ENCODE peak calls at places on chromosomes 3 and 15, in six cellular contexts. P, D, F, M, U and V are unnamed samples.

GRCh38 chr3:54427501-54427900 is 305.1 kb downstream of the CACNA2D3 start:
- DNase-seq in P (no peak), D (no peak), F (no peak), M (no peak), U (no peak), V (no peak)

GRCh38 chr3:120661106-120661962 is 20.7 kb downstream of the HGD start:
- DNase-seq in P (no peak), D (no peak), F (no peak), M (no peak), U (no peak), V (no peak)

GRCh38 chr3:128079823-128080222 is 27.6 kb downstream of the SEC61A1 start:
- DNase-seq in P (no peak), D (no peak), F (no peak), M (no peak), U (no peak), V (no peak)

GRCh38 chr3:195771651-195772300 is 40.0 kb downstream of the MUC4 start:
- DNase-seq in P (no peak), D (no peak), F (no peak), M (no peak), U (no peak), V (no peak)

GRCh38 chr3:120093923-120094775 is at the start of gene GSK3B:
- DNase-seq in P (peak; percentile 70), D (no peak), F (peak; percentile 98), M (peak; percentile 48), U (peak; percentile 76), V (peak; percentile 60)

GRCh38 chr3:128784228-128784627 is 58.2 kb downstream of the RAB7A start:
- DNase-seq in P (no peak), D (no peak), F (peak; percentile 83), M (peak; percentile 9), U (peak; percentile 46), V (no peak)

GRCh38 chr3:40020689-40021088 is 211.3 kb downstream of the MYRIP start:
- DNase-seq in P (no peak), D (no peak), F (no peak), M (no peak), U (no peak), V (no peak)

GRCh38 chr15:50562735-50563640 is 16.5 kb upstream of the USP50 start:
- DNase-seq in P (no peak), D (no peak), F (no peak), M (no peak), U (no peak), V (no peak)

GRCh38 chr3:39870706-39871105 is 61.3 kb downstream of the MYRIP start:
- DNase-seq in P (no peak), D (no peak), F (no peak), M (no peak), U (no peak), V (no peak)

GRCh38 chr3:112407888-112408702 is 75.1 kb downstream of the CD200 start:
- DNase-seq in P (no peak), D (no peak), F (no peak), M (no peak), U (no peak), V (no peak)

GRCh38 chr3:69240651-69241578 is 118.5 kb upstream of the LMOD3 start:
- DNase-seq in P (peak; percentile 5), D (peak; percentile 48), F (no peak), M (no peak), U (no peak), V (peak; percentile 5)

GRCh38 chr3:8762607-8763377 is 6.6 kb downstream of the OXTR start:
- DNase-seq in P (no peak), D (no peak), F (peak; percentile 34), M (no peak), U (no peak), V (no peak)

GRCh38 chr3:85571835-85572234 is 613.0 kb downstream of the CADM2 start:
- DNase-seq in P (no peak), D (no peak), F (no peak), M (peak; percentile 3), U (no peak), V (no peak)

GRCh38 chr3:149512073-149512782 is 37.7 kb downstream of the TM4SF4 start:
- DNase-seq in P (peak; percentile 19), D (no peak), F (peak; percentile 72), M (peak; percentile 64), U (peak; percentile 59), V (peak; percentile 25)

GRCh38 chr15:42306681-42307080 is 33.4 kb upstream of the TMEM87A start:
- DNase-seq in P (no peak), D (no peak), F (no peak), M (no peak), U (no peak), V (no peak)

GRCh38 chr3:182739619-182740018 is 53.7 kb upstream of the ATP11B start:
- DNase-seq in P (no peak), D (no peak), F (no peak), M (no peak), U (no peak), V (no peak)

GRCh38 chr3:178618197-178618596 is 82.0 kb downstream of the KCNMB2 start:
- DNase-seq in P (no peak), D (no peak), F (no peak), M (no peak), U (no peak), V (no peak)

GRCh38 chr3:116386168-116386567 is 59.1 kb downstream of the LSAMP start:
- DNase-seq in P (no peak), D (no peak), F (no peak), M (no peak), U (no peak), V (no peak)

GRCh38 chr3:132444333-132444732 is 27.0 kb downstream of the DNAJC13 start:
- DNase-seq in P (no peak), D (no peak), F (no peak), M (no peak), U (no peak), V (no peak)

GRCh38 chr3:194364652-194365434 is 4.7 kb downstream of the LRRC15 start:
- DNase-seq in P (no peak), D (no peak), F (no peak), M (no peak), U (no peak), V (no peak)

GRCh38 chr3:100185847-100186246 is 71.5 kb upstream of the FILIP1L start:
- DNase-seq in P (no peak), D (no peak), F (no peak), M (no peak), U (no peak), V (no peak)

GRCh38 chr3:105366302-105367062 is at the start of gene ALCAM:
- DNase-seq in P (peak; percentile 49), D (peak; percentile 77), F (peak; percentile 90), M (peak; percentile 87), U (peak; percentile 7), V (peak; percentile 48)

GRCh38 chr15:48250640-48251076 is 44.6 kb downstream of the SLC12A1 start:
- DNase-seq in P (peak; percentile 22), D (peak; percentile 17), F (peak; percentile 47), M (peak; percentile 25), U (peak; percentile 22), V (no peak)

GRCh38 chr3:11826628-11827265 is 19.9 kb downstream of the TAMM41 start:
- DNase-seq in P (no peak), D (no peak), F (no peak), M (no peak), U (no peak), V (no peak)

GRCh38 chr15:39786444-39787056 is 3.9 kb upstream of the FSIP1 start:
- DNase-seq in P (no peak), D (no peak), F (no peak), M (peak; percentile 47), U (no peak), V (no peak)

DNA sequence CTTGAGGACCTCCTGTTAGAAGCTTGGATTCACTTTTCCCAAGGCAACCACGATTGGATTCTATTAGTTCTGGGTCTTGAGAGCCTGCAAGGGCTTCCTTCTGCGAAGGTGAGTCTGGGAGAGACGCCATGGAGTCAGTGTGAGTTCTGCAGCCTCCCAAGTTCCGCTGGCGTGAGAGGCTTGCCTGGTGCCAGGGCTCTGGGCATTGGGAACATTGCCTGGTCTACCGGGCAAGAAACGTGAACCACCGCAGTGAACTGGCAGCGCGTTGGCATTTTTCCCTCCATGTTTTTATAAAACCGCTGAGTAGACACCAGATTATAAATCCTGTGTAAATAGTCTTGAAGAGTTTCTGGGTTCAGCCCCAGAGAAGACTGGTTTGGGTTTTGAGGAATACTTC is 160.9 kb downstream of the IGF1R start:
- DNase-seq in P (no peak), D (no peak), F (no peak), M (no peak), U (no peak), V (no peak)
- TF ChIP-seq POLR2A in P (no peak), D (no peak), F (no peak), M (no peak), U (no peak), V (no peak)

DNA sequence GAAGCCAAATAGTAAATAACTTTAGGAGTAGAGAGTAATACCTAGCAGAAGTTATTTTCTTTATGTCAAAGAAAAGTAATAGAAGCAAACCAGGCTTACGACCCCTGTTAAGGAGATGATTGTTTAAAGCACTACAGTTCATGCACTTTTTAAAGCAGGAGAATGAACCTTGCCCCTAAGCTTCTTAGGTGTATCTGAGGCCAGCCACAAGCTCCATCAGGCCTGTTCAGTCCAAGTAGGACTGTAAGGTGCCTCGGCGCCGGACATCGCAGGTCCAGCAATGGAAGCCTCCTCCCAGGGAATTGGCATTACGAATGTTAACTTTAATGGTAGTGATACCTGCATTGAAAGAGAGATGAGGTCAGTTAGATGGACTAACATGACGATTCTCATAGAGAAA is 16.5 kb downstream of the GATM start:
- DNase-seq in P (no peak), D (no peak), F (no peak), M (no peak), U (no peak), V (no peak)
- TF ChIP-seq POLR2AphosphoS5 in P (no peak), D (no peak), F (no peak), M (no peak), U (no peak), V (no peak)

GRCh38 chr15:79540551-79540950 is 108.4 kb downstream of the MINAR1 start:
- DNase-seq in P (no peak), D (no peak), F (no peak), M (no peak), U (peak; percentile 22), V (no peak)

GRCh38 chr15:79541176-79541575 is 109.0 kb downstream of the MINAR1 start:
- DNase-seq in P (no peak), D (no peak), F (no peak), M (no peak), U (no peak), V (no peak)

GRCh38 chr15:79539426-79539825 is 107.3 kb downstream of the MINAR1 start:
- DNase-seq in P (no peak), D (no peak), F (no peak), M (no peak), U (no peak), V (no peak)

DNA sequence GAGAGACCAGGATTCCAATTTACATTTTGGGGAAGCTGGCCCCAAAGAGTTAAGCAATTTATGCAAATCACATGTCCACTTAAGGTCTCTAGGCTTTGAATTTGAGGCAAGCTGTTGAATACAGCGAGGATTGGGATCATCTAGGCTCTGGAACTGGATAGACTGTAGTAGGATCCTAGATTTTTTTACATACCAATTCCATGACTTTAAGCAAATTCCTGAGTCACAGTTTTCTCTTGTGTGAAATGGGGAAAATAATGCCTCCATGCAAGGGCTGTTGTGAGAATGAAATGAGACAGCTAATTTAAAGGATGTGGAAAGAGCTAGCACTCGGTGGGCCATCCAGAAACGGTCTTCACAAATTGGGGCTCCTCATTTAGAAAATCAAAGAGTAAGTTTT is 103.4 kb downstream of the MINAR1 start:
- DNase-seq in P (no peak), D (no peak), F (no peak), M (no peak), U (no peak), V (no peak)
- TF ChIP-seq TAF1 in P (no peak), D (no peak), F (no peak), M (no peak), U (no peak), V (no peak)

GRCh38 chr3:50912746-50913145 is 238.0 kb downstream of the DOCK3 start:
- DNase-seq in P (no peak), D (no peak), F (no peak), M (no peak), U (no peak), V (no peak)
- TF ChIP-seq POLR2A in P (no peak), D (no peak), F (no peak), M (no peak), U (no peak), V (no peak)